ENCODE peak calls at places on chromosome 9, in four cellular contexts. Q is T-cell, C is globus pallidus, B is kidney tubule cell. X is an unnamed sample.

GRCh38 chr9:78682206-78682605 is 385.3 kb downstream of the PSAT1 start:
- DNase-seq in Q (no peak), C (no peak), B (no peak), X (no peak)

GRCh38 chr9:126915281-126915816 is 767 bp downstream of the RALGPS1 start:
- DNase-seq in Q (peak), C (peak), B (peak), X (no peak)

GRCh38 chr9:136668983-136669790 is 6.5 kb downstream of the EGFL7 start:
- DNase-seq in Q (no peak), C (no peak), B (peak), X (no peak)

GRCh38 chr9:29078063-29078660 is 1504.9 kb upstream of the C9orf72 start:
- DNase-seq in Q (no peak), C (no peak), B (peak), X (peak)

GRCh38 chr9:137611623-137612609 is 6.4 kb downstream of the ARRDC1 start:
- DNase-seq in Q (no peak), C (no peak), B (peak), X (no peak)

GRCh38 chr9:13388157-13388556 is 108.7 kb upstream of the MPDZ start:
- DNase-seq in Q (no peak), C (no peak), B (peak), X (no peak)

GRCh38 chr9:121299125-121299466 is 31.1 kb downstream of the GSN start:
- DNase-seq in Q (no peak), C (no peak), B (no peak), X (no peak)

GRCh38 chr9:129221233-129221632 is 43.2 kb upstream of the IER5L start:
- DNase-seq in Q (peak), C (no peak), B (no peak), X (no peak)

GRCh38 chr9:21579209-21579608 is 97.1 kb upstream of the IFNE start:
- DNase-seq in Q (peak), C (no peak), B (peak), X (no peak)

X was measured in foreskin melanocyte.